ENCODE peak calls at places on chromosomes 7 and 10, in eight cellular contexts. One of them, this sample, is unnamed.

GRCh38 chr7:77538186-77538907 is 1.3 kb downstream of the PTPN12 start:
- DNase-seq in CD8-positive, alpha-beta T cell: no peak
- DNase-seq in stimulated activated CD8-positive, alpha-beta memory T cell treated with anti-CD3 and anti-CD28 coated beads, Interleukin-15, amount 100 ng/mL, for 24 hours: no peak
- DNase-seq in mesendoderm: peak; percentile 98
- DNase-seq in ovary: peak; percentile 92
- DNase-seq in left colon: peak; percentile 87
- DNase-seq in endothelial cell: peak; percentile 76
- DNase-seq in SK-N-SH: peak; percentile 73
- DNase-seq in this sample: peak; percentile 73

GRCh38 chr7:41574377-41574776 is 128.5 kb downstream of the INHBA start:
- DNase-seq in left colon: no peak
- DNase-seq in CD8-positive, alpha-beta T cell: no peak
- DNase-seq in stimulated activated CD8-positive, alpha-beta memory T cell treated with anti-CD3 and anti-CD28 coated beads, Interleukin-15, amount 100 ng/mL, for 24 hours: no peak
- DNase-seq in ovary: no peak
- DNase-seq in mesendoderm: no peak
- DNase-seq in SK-N-SH: no peak
- DNase-seq in endothelial cell: no peak
- DNase-seq in this sample: no peak

GRCh38 chr10:33496096-33496495 is 161.6 kb upstream of the NRP1 start:
- DNase-seq in stimulated activated CD8-positive, alpha-beta memory T cell treated with anti-CD3 and anti-CD28 coated beads, Interleukin-15, amount 100 ng/mL, for 24 hours: no peak
- DNase-seq in endothelial cell: no peak
- DNase-seq in ovary: no peak
- DNase-seq in mesendoderm: no peak
- DNase-seq in left colon: no peak
- DNase-seq in SK-N-SH: no peak
- DNase-seq in CD8-positive, alpha-beta T cell: no peak
- DNase-seq in this sample: no peak

GRCh38 chr7:155836216-155837125 is 24.2 kb upstream of the SHH start:
- DNase-seq in left colon: no peak
- DNase-seq in ovary: no peak
- DNase-seq in CD8-positive, alpha-beta T cell: no peak
- DNase-seq in endothelial cell: no peak
- DNase-seq in mesendoderm: no peak
- DNase-seq in SK-N-SH: no peak
- DNase-seq in stimulated activated CD8-positive, alpha-beta memory T cell treated with anti-CD3 and anti-CD28 coated beads, Interleukin-15, amount 100 ng/mL, for 24 hours: no peak
- DNase-seq in this sample: no peak

GRCh38 chr7:2956526-2957368 is 86.9 kb downstream of the CARD11 start:
- DNase-seq in SK-N-SH: peak; percentile 65
- DNase-seq in left colon: no peak
- DNase-seq in CD8-positive, alpha-beta T cell: no peak
- DNase-seq in ovary: no peak
- DNase-seq in mesendoderm: peak; percentile 51
- DNase-seq in endothelial cell: no peak
- DNase-seq in stimulated activated CD8-positive, alpha-beta memory T cell treated with anti-CD3 and anti-CD28 coated beads, Interleukin-15, amount 100 ng/mL, for 24 hours: no peak
- DNase-seq in this sample: peak; percentile 11

GRCh38 chr7:26038201-26038990 is 113.6 kb upstream of the NFE2L3 start:
- DNase-seq in endothelial cell: no peak
- DNase-seq in left colon: no peak
- DNase-seq in CD8-positive, alpha-beta T cell: no peak
- DNase-seq in SK-N-SH: no peak
- DNase-seq in ovary: no peak
- DNase-seq in stimulated activated CD8-positive, alpha-beta memory T cell treated with anti-CD3 and anti-CD28 coated beads, Interleukin-15, amount 100 ng/mL, for 24 hours: no peak
- DNase-seq in mesendoderm: no peak
- DNase-seq in this sample: no peak

GRCh38 chr10:110501142-110501937 is 3.6 kb downstream of the DUSP5 start:
- DNase-seq in SK-N-SH: peak; percentile 45
- DNase-seq in left colon: peak; percentile 85
- DNase-seq in stimulated activated CD8-positive, alpha-beta memory T cell treated with anti-CD3 and anti-CD28 coated beads, Interleukin-15, amount 100 ng/mL, for 24 hours: no peak
- DNase-seq in mesendoderm: peak; percentile 96
- DNase-seq in CD8-positive, alpha-beta T cell: peak; percentile 39
- DNase-seq in ovary: peak; percentile 85
- DNase-seq in endothelial cell: peak; percentile 58
- DNase-seq in this sample: peak; percentile 91

GRCh38 chr7:141184532-141185190 is 110.8 kb downstream of the TMEM178B start:
- DNase-seq in CD8-positive, alpha-beta T cell: no peak
- DNase-seq in left colon: no peak
- DNase-seq in endothelial cell: no peak
- DNase-seq in SK-N-SH: no peak
- DNase-seq in mesendoderm: no peak
- DNase-seq in ovary: no peak
- DNase-seq in stimulated activated CD8-positive, alpha-beta memory T cell treated with anti-CD3 and anti-CD28 coated beads, Interleukin-15, amount 100 ng/mL, for 24 hours: no peak
- DNase-seq in this sample: no peak

GRCh38 chr7:34343667-34344066 is 314.4 kb upstream of the NPSR1 start:
- DNase-seq in mesendoderm: no peak
- DNase-seq in SK-N-SH: no peak
- DNase-seq in stimulated activated CD8-positive, alpha-beta memory T cell treated with anti-CD3 and anti-CD28 coated beads, Interleukin-15, amount 100 ng/mL, for 24 hours: no peak
- DNase-seq in CD8-positive, alpha-beta T cell: no peak
- DNase-seq in left colon: no peak
- DNase-seq in ovary: no peak
- DNase-seq in endothelial cell: no peak
- DNase-seq in this sample: no peak

GRCh38 chr7:78601728-78602127 is 803.2 kb downstream of the PHTF2 start:
- DNase-seq in endothelial cell: no peak
- DNase-seq in mesendoderm: no peak
- DNase-seq in CD8-positive, alpha-beta T cell: no peak
- DNase-seq in stimulated activated CD8-positive, alpha-beta memory T cell treated with anti-CD3 and anti-CD28 coated beads, Interleukin-15, amount 100 ng/mL, for 24 hours: no peak
- DNase-seq in ovary: no peak
- DNase-seq in left colon: no peak
- DNase-seq in SK-N-SH: no peak
- DNase-seq in this sample: no peak

GRCh38 chr10:16828731-16829175 is 11.5 kb upstream of the RSU1 start:
- DNase-seq in stimulated activated CD8-positive, alpha-beta memory T cell treated with anti-CD3 and anti-CD28 coated beads, Interleukin-15, amount 100 ng/mL, for 24 hours: no peak
- DNase-seq in left colon: peak; percentile 28
- DNase-seq in mesendoderm: no peak
- DNase-seq in SK-N-SH: no peak
- DNase-seq in endothelial cell: no peak
- DNase-seq in CD8-positive, alpha-beta T cell: no peak
- DNase-seq in ovary: peak; percentile 41
- DNase-seq in this sample: no peak

GRCh38 chr10:33129987-33130386 is 172.0 kb upstream of the ITGB1 start:
- DNase-seq in ovary: no peak
- DNase-seq in stimulated activated CD8-positive, alpha-beta memory T cell treated with anti-CD3 and anti-CD28 coated beads, Interleukin-15, amount 100 ng/mL, for 24 hours: no peak
- DNase-seq in endothelial cell: no peak
- DNase-seq in left colon: no peak
- DNase-seq in SK-N-SH: no peak
- DNase-seq in mesendoderm: no peak
- DNase-seq in CD8-positive, alpha-beta T cell: no peak
- DNase-seq in this sample: no peak

GRCh38 chr7:80725181-80725611 is 86.8 kb downstream of the CD36 start:
- DNase-seq in ovary: no peak
- DNase-seq in SK-N-SH: no peak
- DNase-seq in mesendoderm: no peak
- DNase-seq in left colon: no peak
- DNase-seq in endothelial cell: no peak
- DNase-seq in stimulated activated CD8-positive, alpha-beta memory T cell treated with anti-CD3 and anti-CD28 coated beads, Interleukin-15, amount 100 ng/mL, for 24 hours: no peak
- DNase-seq in CD8-positive, alpha-beta T cell: no peak
- DNase-seq in this sample: no peak

GRCh38 chr7:91772100-91772794 is 108.3 kb downstream of the MTERF1 start:
- DNase-seq in endothelial cell: no peak
- DNase-seq in stimulated activated CD8-positive, alpha-beta memory T cell treated with anti-CD3 and anti-CD28 coated beads, Interleukin-15, amount 100 ng/mL, for 24 hours: no peak
- DNase-seq in mesendoderm: no peak
- DNase-seq in left colon: peak; percentile 36
- DNase-seq in SK-N-SH: no peak
- DNase-seq in ovary: no peak
- DNase-seq in CD8-positive, alpha-beta T cell: no peak
- DNase-seq in this sample: no peak

GRCh38 chr10:52949899-52950298 is 177.3 kb upstream of the MBL2 start:
- DNase-seq in stimulated activated CD8-positive, alpha-beta memory T cell treated with anti-CD3 and anti-CD28 coated beads, Interleukin-15, amount 100 ng/mL, for 24 hours: no peak
- DNase-seq in ovary: no peak
- DNase-seq in mesendoderm: peak; percentile 69
- DNase-seq in CD8-positive, alpha-beta T cell: no peak
- DNase-seq in SK-N-SH: no peak
- DNase-seq in left colon: peak; percentile 27
- DNase-seq in endothelial cell: no peak
- DNase-seq in this sample: no peak

GRCh38 chr7:82678259-82678658 is 234.7 kb upstream of the CACNA2D1 start:
- DNase-seq in endothelial cell: no peak
- DNase-seq in left colon: no peak
- DNase-seq in ovary: no peak
- DNase-seq in CD8-positive, alpha-beta T cell: no peak
- DNase-seq in stimulated activated CD8-positive, alpha-beta memory T cell treated with anti-CD3 and anti-CD28 coated beads, Interleukin-15, amount 100 ng/mL, for 24 hours: no peak
- DNase-seq in mesendoderm: no peak
- DNase-seq in SK-N-SH: no peak
- DNase-seq in this sample: no peak

GRCh38 chr7:6136475-6136874 is 105.3 kb downstream of the ANKRD61 start:
- DNase-seq in mesendoderm: no peak
- DNase-seq in SK-N-SH: no peak
- DNase-seq in CD8-positive, alpha-beta T cell: no peak
- DNase-seq in ovary: no peak
- DNase-seq in left colon: no peak
- DNase-seq in endothelial cell: no peak
- DNase-seq in stimulated activated CD8-positive, alpha-beta memory T cell treated with anti-CD3 and anti-CD28 coated beads, Interleukin-15, amount 100 ng/mL, for 24 hours: no peak
- DNase-seq in this sample: no peak

GRCh38 chr7:101225650-101226049 is 7.7 kb downstream of the ZNHIT1 start:
- DNase-seq in SK-N-SH: no peak
- DNase-seq in ovary: no peak
- DNase-seq in left colon: no peak
- DNase-seq in endothelial cell: no peak
- DNase-seq in stimulated activated CD8-positive, alpha-beta memory T cell treated with anti-CD3 and anti-CD28 coated beads, Interleukin-15, amount 100 ng/mL, for 24 hours: no peak
- DNase-seq in mesendoderm: no peak
- DNase-seq in CD8-positive, alpha-beta T cell: no peak
- DNase-seq in this sample: no peak

GRCh38 chr7:40329601-40330153 is 194.9 kb downstream of the SUGCT start:
- DNase-seq in SK-N-SH: peak; percentile 73
- DNase-seq in left colon: no peak
- DNase-seq in endothelial cell: no peak
- DNase-seq in mesendoderm: peak; percentile 55
- DNase-seq in ovary: no peak
- DNase-seq in CD8-positive, alpha-beta T cell: no peak
- DNase-seq in stimulated activated CD8-positive, alpha-beta memory T cell treated with anti-CD3 and anti-CD28 coated beads, Interleukin-15, amount 100 ng/mL, for 24 hours: no peak
- DNase-seq in this sample: no peak

GRCh38 chr10:75683158-75683557 is 251.7 kb downstream of the LRMDA start:
- DNase-seq in mesendoderm: no peak
- DNase-seq in SK-N-SH: no peak
- DNase-seq in endothelial cell: no peak
- DNase-seq in stimulated activated CD8-positive, alpha-beta memory T cell treated with anti-CD3 and anti-CD28 coated beads, Interleukin-15, amount 100 ng/mL, for 24 hours: no peak
- DNase-seq in left colon: peak; percentile 25
- DNase-seq in CD8-positive, alpha-beta T cell: no peak
- DNase-seq in ovary: no peak
- DNase-seq in this sample: no peak

GRCh38 chr7:106604974-106605373 is 56.0 kb downstream of the CCDC71L start:
- DNase-seq in ovary: no peak
- DNase-seq in left colon: no peak
- DNase-seq in endothelial cell: no peak
- DNase-seq in CD8-positive, alpha-beta T cell: no peak
- DNase-seq in mesendoderm: no peak
- DNase-seq in stimulated activated CD8-positive, alpha-beta memory T cell treated with anti-CD3 and anti-CD28 coated beads, Interleukin-15, amount 100 ng/mL, for 24 hours: no peak
- DNase-seq in SK-N-SH: no peak
- DNase-seq in this sample: no peak

GRCh38 chr10:50498465-50498864 is 125.3 kb downstream of the SGMS1 start:
- DNase-seq in ovary: no peak
- DNase-seq in left colon: no peak
- DNase-seq in mesendoderm: no peak
- DNase-seq in stimulated activated CD8-positive, alpha-beta memory T cell treated with anti-CD3 and anti-CD28 coated beads, Interleukin-15, amount 100 ng/mL, for 24 hours: no peak
- DNase-seq in CD8-positive, alpha-beta T cell: no peak
- DNase-seq in SK-N-SH: no peak
- DNase-seq in endothelial cell: no peak
- DNase-seq in this sample: no peak

GRCh38 chr7:1912472-1913289 is 242.6 kb downstream of the ELFN1 start:
- DNase-seq in SK-N-SH: no peak
- DNase-seq in CD8-positive, alpha-beta T cell: peak; percentile 15
- DNase-seq in stimulated activated CD8-positive, alpha-beta memory T cell treated with anti-CD3 and anti-CD28 coated beads, Interleukin-15, amount 100 ng/mL, for 24 hours: no peak
- DNase-seq in mesendoderm: peak; percentile 26
- DNase-seq in ovary: peak; percentile 43
- DNase-seq in endothelial cell: no peak
- DNase-seq in left colon: peak; percentile 26
- DNase-seq in this sample: no peak

GRCh38 chr7:51078653-51079052 is 238.0 kb downstream of the COBL start:
- DNase-seq in stimulated activated CD8-positive, alpha-beta memory T cell treated with anti-CD3 and anti-CD28 coated beads, Interleukin-15, amount 100 ng/mL, for 24 hours: no peak
- DNase-seq in left colon: no peak
- DNase-seq in ovary: no peak
- DNase-seq in endothelial cell: no peak
- DNase-seq in CD8-positive, alpha-beta T cell: no peak
- DNase-seq in SK-N-SH: no peak
- DNase-seq in mesendoderm: no peak
- DNase-seq in this sample: no peak

GRCh38 chr10:104642311-104643022 is 1.4 kb downstream of the SORCS3 start:
- DNase-seq in mesendoderm: peak; percentile 88
- DNase-seq in endothelial cell: peak; percentile 88
- DNase-seq in ovary: peak; percentile 31
- DNase-seq in left colon: peak; percentile 14
- DNase-seq in SK-N-SH: peak; percentile 88
- DNase-seq in CD8-positive, alpha-beta T cell: no peak
- DNase-seq in stimulated activated CD8-positive, alpha-beta memory T cell treated with anti-CD3 and anti-CD28 coated beads, Interleukin-15, amount 100 ng/mL, for 24 hours: no peak
- DNase-seq in this sample: no peak

GRCh38 chr10:3765376-3765667 is 19.7 kb downstream of the KLF6 start:
- DNase-seq in endothelial cell: no peak
- DNase-seq in mesendoderm: no peak
- DNase-seq in ovary: no peak
- DNase-seq in left colon: no peak
- DNase-seq in CD8-positive, alpha-beta T cell: no peak
- DNase-seq in SK-N-SH: no peak
- DNase-seq in stimulated activated CD8-positive, alpha-beta memory T cell treated with anti-CD3 and anti-CD28 coated beads, Interleukin-15, amount 100 ng/mL, for 24 hours: no peak
- DNase-seq in this sample: no peak

GRCh38 chr7:23594879-23595604 is 2.1 kb upstream of the CCDC126 start:
- DNase-seq in ovary: no peak
- DNase-seq in endothelial cell: no peak
- DNase-seq in stimulated activated CD8-positive, alpha-beta memory T cell treated with anti-CD3 and anti-CD28 coated beads, Interleukin-15, amount 100 ng/mL, for 24 hours: no peak
- DNase-seq in SK-N-SH: no peak
- DNase-seq in CD8-positive, alpha-beta T cell: no peak
- DNase-seq in left colon: no peak
- DNase-seq in mesendoderm: peak; percentile 42
- DNase-seq in this sample: no peak

GRCh38 chr7:47602272-47603004 is 20.5 kb upstream of the TNS3 start:
- DNase-seq in endothelial cell: no peak
- DNase-seq in CD8-positive, alpha-beta T cell: no peak
- DNase-seq in left colon: no peak
- DNase-seq in SK-N-SH: no peak
- DNase-seq in mesendoderm: peak; percentile 60
- DNase-seq in ovary: no peak
- DNase-seq in stimulated activated CD8-positive, alpha-beta memory T cell treated with anti-CD3 and anti-CD28 coated beads, Interleukin-15, amount 100 ng/mL, for 24 hours: no peak
- DNase-seq in this sample: no peak

GRCh38 chr7:153036396-153037063 is 277.0 kb downstream of the ACTR3B start:
- DNase-seq in SK-N-SH: no peak
- DNase-seq in mesendoderm: no peak
- DNase-seq in stimulated activated CD8-positive, alpha-beta memory T cell treated with anti-CD3 and anti-CD28 coated beads, Interleukin-15, amount 100 ng/mL, for 24 hours: no peak
- DNase-seq in ovary: no peak
- DNase-seq in endothelial cell: no peak
- DNase-seq in left colon: no peak
- DNase-seq in CD8-positive, alpha-beta T cell: no peak
- DNase-seq in this sample: no peak

GRCh38 chr7:103680161-103681144 is 234.4 kb upstream of the SLC26A5 start:
- DNase-seq in left colon: no peak
- DNase-seq in SK-N-SH: no peak
- DNase-seq in ovary: no peak
- DNase-seq in CD8-positive, alpha-beta T cell: no peak
- DNase-seq in stimulated activated CD8-positive, alpha-beta memory T cell treated with anti-CD3 and anti-CD28 coated beads, Interleukin-15, amount 100 ng/mL, for 24 hours: no peak
- DNase-seq in mesendoderm: peak; percentile 62
- DNase-seq in endothelial cell: no peak
- DNase-seq in this sample: no peak

GRCh38 chr7:90654718-90655427 is 58.8 kb downstream of the CDK14 start:
- DNase-seq in CD8-positive, alpha-beta T cell: no peak
- DNase-seq in left colon: no peak
- DNase-seq in mesendoderm: no peak
- DNase-seq in SK-N-SH: no peak
- DNase-seq in endothelial cell: no peak
- DNase-seq in stimulated activated CD8-positive, alpha-beta memory T cell treated with anti-CD3 and anti-CD28 coated beads, Interleukin-15, amount 100 ng/mL, for 24 hours: no peak
- DNase-seq in ovary: no peak
- DNase-seq in this sample: no peak

GRCh38 chr7:69765879-69766278 is 167.6 kb downstream of the AUTS2 start:
- DNase-seq in endothelial cell: no peak
- DNase-seq in left colon: no peak
- DNase-seq in stimulated activated CD8-positive, alpha-beta memory T cell treated with anti-CD3 and anti-CD28 coated beads, Interleukin-15, amount 100 ng/mL, for 24 hours: no peak
- DNase-seq in ovary: no peak
- DNase-seq in CD8-positive, alpha-beta T cell: no peak
- DNase-seq in mesendoderm: no peak
- DNase-seq in SK-N-SH: no peak
- DNase-seq in this sample: no peak

GRCh38 chr10:96287392-96288105 is 16.2 kb upstream of the BLNK start:
- DNase-seq in mesendoderm: no peak
- DNase-seq in left colon: no peak
- DNase-seq in ovary: no peak
- DNase-seq in endothelial cell: no peak
- DNase-seq in stimulated activated CD8-positive, alpha-beta memory T cell treated with anti-CD3 and anti-CD28 coated beads, Interleukin-15, amount 100 ng/mL, for 24 hours: no peak
- DNase-seq in CD8-positive, alpha-beta T cell: no peak
- DNase-seq in SK-N-SH: no peak
- DNase-seq in this sample: no peak

GRCh38 chr7:94095359-94096009 is 91.3 kb upstream of the BET1 start:
- DNase-seq in left colon: no peak
- DNase-seq in mesendoderm: no peak
- DNase-seq in ovary: no peak
- DNase-seq in CD8-positive, alpha-beta T cell: no peak
- DNase-seq in stimulated activated CD8-positive, alpha-beta memory T cell treated with anti-CD3 and anti-CD28 coated beads, Interleukin-15, amount 100 ng/mL, for 24 hours: no peak
- DNase-seq in endothelial cell: no peak
- DNase-seq in SK-N-SH: no peak
- DNase-seq in this sample: no peak